ENCODE peak calls at places on chromosomes 7 and 10, in nine cellular contexts. I, Z, Q, K, J, C, R, S and U are unnamed samples.

GRCh38 chr7:151273646-151274375 is 25.3 kb upstream of the SMARCD3 start:
- DNase-seq in I (no peak), Z (no peak), Q (no peak), K (no peak), J (no peak), C (no peak), R (no peak), S (no peak), U (no peak)

GRCh38 chr10:44862006-44862751 is 49.0 kb upstream of the TMEM72 start:
- DNase-seq in I (no peak), Z (peak; percentile 36), Q (no peak), K (no peak), J (no peak), C (peak; percentile 46), R (no peak), S (no peak), U (no peak)

GRCh38 chr10:122279725-122280141 is 8.6 kb downstream of the BTBD16 start:
- DNase-seq in I (peak; percentile 79), Z (peak; percentile 21), Q (peak; percentile 28), K (peak; percentile 74), J (peak; percentile 55), C (peak; percentile 94), R (peak; percentile 76), S (peak; percentile 70), U (peak; percentile 60)

GRCh38 chr10:101047268-101047667 is 14.5 kb upstream of the KAZALD1 start:
- DNase-seq in I (no peak), Z (no peak), Q (no peak), K (no peak), J (no peak), C (peak; percentile 58), R (no peak), S (no peak), U (no peak)

GRCh38 chr10:37640301-37640700 is 217.1 kb downstream of the ZNF248 start:
- DNase-seq in I (no peak), Z (no peak), Q (no peak), K (no peak), J (no peak), C (no peak), R (no peak), S (no peak), U (no peak)

GRCh38 chr10:103582331-103583123 is 89.0 kb downstream of the NEURL1 start:
- DNase-seq in I (no peak), Z (no peak), Q (no peak), K (no peak), J (no peak), C (no peak), R (no peak), S (no peak), U (no peak)

GRCh38 chr7:128885370-128886187 is 22.9 kb downstream of the ATP6V1F start:
- DNase-seq in I (no peak), Z (no peak), Q (no peak), K (no peak), J (no peak), C (no peak), R (no peak), S (no peak), U (no peak)

GRCh38 chr10:111076682-111077661 is at the start of gene ADRA2A:
- DNase-seq in I (peak; percentile 80), Z (peak; percentile 40), Q (peak; percentile 15), K (no peak), J (peak; percentile 62), C (peak; percentile 88), R (peak; percentile 88), S (no peak), U (peak; percentile 12)

GRCh38 chr10:62083868-62084267 is 182.4 kb downstream of the ARID5B start:
- DNase-seq in I (no peak), Z (peak; percentile 76), Q (peak; percentile 84), K (peak; percentile 86), J (no peak), C (no peak), R (no peak), S (no peak), U (peak; percentile 85)

GRCh38 chr10:95544783-95545500 is 16.2 kb downstream of the SORBS1 start:
- DNase-seq in I (no peak), Z (peak; percentile 68), Q (no peak), K (no peak), J (no peak), C (no peak), R (no peak), S (no peak), U (no peak)

GRCh38 chr7:79653136-79653631 is 199.7 kb upstream of the MAGI2 start:
- DNase-seq in I (no peak), Z (no peak), Q (peak; percentile 58), K (no peak), J (no peak), C (no peak), R (no peak), S (no peak), U (peak; percentile 4)

GRCh38 chr7:103031781-103032180 is 42.8 kb downstream of the FBXL13 start:
- DNase-seq in I (no peak), Z (peak; percentile 48), Q (peak; percentile 38), K (no peak), J (no peak), C (no peak), R (no peak), S (no peak), U (peak; percentile 32)

GRCh38 chr10:33804534-33804933 is 470.1 kb upstream of the NRP1 start:
- DNase-seq in I (no peak), Z (no peak), Q (peak; percentile 6), K (no peak), J (no peak), C (no peak), R (no peak), S (no peak), U (no peak)

GRCh38 chr7:50687575-50688261 is 95.0 kb downstream of the GRB10 start:
- DNase-seq in I (no peak), Z (peak; percentile 70), Q (peak; percentile 46), K (no peak), J (no peak), C (peak; percentile 32), R (no peak), S (no peak), U (no peak)

GRCh38 chr10:49649936-49650723 is 29.3 kb upstream of the C10orf53 start:
- DNase-seq in I (no peak), Z (no peak), Q (no peak), K (peak; percentile 42), J (no peak), C (peak; percentile 23), R (no peak), S (no peak), U (no peak)

GRCh38 chr7:43779032-43779812 is 20.7 kb downstream of the BLVRA start:
- DNase-seq in I (no peak), Z (no peak), Q (no peak), K (no peak), J (no peak), C (no peak), R (no peak), S (no peak), U (no peak)

GRCh38 chr7:109873296-109873695 is 1217.6 kb upstream of the LRRN3 start:
- DNase-seq in I (no peak), Z (no peak), Q (no peak), K (no peak), J (no peak), C (no peak), R (no peak), S (no peak), U (no peak)

GRCh38 chr10:29304259-29305030 is 15.6 kb downstream of the LYZL1 start:
- DNase-seq in I (peak; percentile 84), Z (peak; percentile 65), Q (peak; percentile 70), K (peak; percentile 74), J (peak; percentile 79), C (peak; percentile 87), R (peak; percentile 82), S (peak; percentile 62), U (peak; percentile 74)

GRCh38 chr7:87564290-87564963 is 36.3 kb downstream of the ABCB1 start:
- DNase-seq in I (peak; percentile 75), Z (peak; percentile 17), Q (no peak), K (peak; percentile 66), J (peak; percentile 9), C (peak; percentile 87), R (peak; percentile 60), S (peak; percentile 38), U (peak; percentile 55)
- H3K4me3 ChIP-seq in I (no peak overlapping the region), Z (no peak overlapping the region), Q (no peak overlapping the region), K (no peak overlapping the region), J (no peak overlapping the region), C (no peak overlapping the region), R (no peak overlapping the region), S (no peak overlapping the region), U (no peak overlapping the region)

DNA sequence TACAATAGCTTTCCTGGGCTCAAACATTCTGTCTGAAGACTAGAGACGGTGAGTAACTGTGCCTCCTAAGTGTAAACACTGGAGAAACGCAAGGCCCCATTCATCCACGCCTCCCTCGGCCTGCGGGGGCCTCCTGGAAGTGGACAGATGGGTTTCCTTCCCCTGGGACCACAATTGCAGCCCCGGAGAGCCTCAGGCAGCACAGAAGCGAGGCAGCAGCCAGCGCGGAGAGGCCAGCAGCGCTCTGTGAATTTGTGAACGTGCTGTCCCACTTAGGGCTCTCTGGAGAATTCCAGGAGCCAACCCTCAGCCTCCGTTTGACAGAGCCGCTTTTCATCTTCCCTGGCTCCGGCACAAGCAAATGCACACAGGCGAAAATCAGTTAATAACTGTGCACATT is 23.2 kb upstream of the CALN1 start:
- DNase-seq in I (no peak), Z (no peak), Q (no peak), K (no peak), J (no peak), C (no peak), R (no peak), S (no peak), U (no peak)
- H3K9ac ChIP-seq in I (no peak overlapping the region), Z (no peak overlapping the region), Q (no peak overlapping the region), K (no peak overlapping the region), J (peak overlapping the region; percentile 21), C (no peak overlapping the region), R (no peak overlapping the region), S (no peak overlapping the region), U (no peak overlapping the region)

GRCh38 chr7:140262242-140262903 is 85.6 kb upstream of the KDM7A start:
- DNase-seq in I (no peak), Z (no peak), Q (no peak), K (no peak), J (no peak), C (no peak), R (no peak), S (no peak), U (no peak)
- H3K4me1 ChIP-seq in I (no peaks in the 10 kb centered on the region), Z (no peaks in the 10 kb centered on the region), Q (no peaks in the 10 kb centered on the region), K (no peaks in the 10 kb centered on the region), J (no peaks in the 10 kb centered on the region), C (peaks cover 11% of the 10 kb centered on the region), R (no peaks in the 10 kb centered on the region), S (no peaks in the 10 kb centered on the region), U (no peaks in the 10 kb centered on the region)

GRCh38 chr7:137753067-137753466 is 93.7 kb downstream of the DGKI start:
- DNase-seq in I (peak; percentile 85), Z (peak; percentile 21), Q (no peak), K (no peak), J (no peak), C (peak; percentile 55), R (peak; percentile 13), S (no peak), U (no peak)

GRCh38 chr7:137751361-137752009 is 95.3 kb downstream of the DGKI start:
- DNase-seq in I (no peak), Z (no peak), Q (no peak), K (no peak), J (no peak), C (no peak), R (no peak), S (no peak), U (no peak)

GRCh38 chr7:137743021-137743420 is 103.8 kb downstream of the DGKI start:
- DNase-seq in I (no peak), Z (no peak), Q (no peak), K (no peak), J (no peak), C (no peak), R (no peak), S (no peak), U (no peak)

GRCh38 chr7:137742051-137742450 is 104.7 kb downstream of the DGKI start:
- DNase-seq in I (no peak), Z (no peak), Q (no peak), K (no peak), J (no peak), C (no peak), R (no peak), S (no peak), U (no peak)

GRCh38 chr7:137747359-137748031 is 99.3 kb downstream of the DGKI start:
- DNase-seq in I (peak; percentile 16), Z (no peak), Q (no peak), K (no peak), J (no peak), C (no peak), R (no peak), S (no peak), U (no peak)
- H3K4me3 ChIP-seq in I (no peak overlapping the region), Z (no peak overlapping the region), Q (no peak overlapping the region), K (no peak overlapping the region), J (no peak overlapping the region), C (no peak overlapping the region), R (no peak overlapping the region), S (no peak overlapping the region), U (no peak overlapping the region)